ENCODE peak calls at places on chromosomes 5 and 9, in eight cellular contexts. H is kidney tubule cell; M is T follicular helper cell; W is choroid plexus epithelial cell; V is right cardiac atrium; E is activated CD8-positive, alpha-beta memory T cell treated with anti-CD3 and anti-CD28 coated beads for 48 hours; A is memory B cell; X is activated CD4-positive, alpha-beta T cell treated with anti-CD3 and anti-CD28 coated beads for 4 hours. B is an unnamed sample.

GRCh38 chr5:179055436-179055835 is 4.7 kb upstream of the ZNF354C start:
- DNase-seq in M (no peak), E (no peak), H (no peak), W (no peak), X (no peak), V (no peak), A (no peak), B (no peak)

GRCh38 chr5:58354827-58355226 is 105.1 kb downstream of the PLK2 start:
- DNase-seq in E (no peak), X (no peak), M (no peak), H (no peak), A (no peak), W (no peak), V (no peak), B (no peak)

GRCh38 chr9:71249729-71250317 is 128.4 kb upstream of the TRPM3 start:
- DNase-seq in M (no peak), W (peak; percentile 87), E (no peak), X (no peak), A (no peak), H (peak; percentile 67), V (no peak), B (no peak)

GRCh38 chr5:68249520-68249919 is 34.0 kb downstream of the PIK3R1 start:
- DNase-seq in X (no peak), E (no peak), A (no peak), V (no peak), M (no peak), W (no peak), H (no peak), B (no peak)

GRCh38 chr5:114360362-114360761 is 1.5 kb upstream of the KCNN2 start:
- DNase-seq in A (no peak), E (no peak), H (no peak), V (no peak), M (no peak), X (no peak), W (no peak), B (no peak)

GRCh38 chr5:41371741-41372140 is 138.7 kb downstream of the PLCXD3 start:
- DNase-seq in X (no peak), W (peak; percentile 17), H (peak; percentile 74), M (no peak), V (no peak), E (no peak), A (no peak), B (no peak)

GRCh38 chr5:92372766-92373165 is 989.6 kb upstream of the ARRDC3 start:
- DNase-seq in W (peak; percentile 20), H (peak; percentile 62), A (no peak), E (no peak), V (no peak), X (no peak), M (no peak), B (no peak)

GRCh38 chr5:127419007-127419406 is 98.4 kb upstream of the PRRC1 start:
- DNase-seq in M (no peak), A (no peak), X (no peak), E (no peak), W (no peak), V (no peak), H (no peak), B (no peak)

GRCh38 chr5:177306674-177307543 is 3.3 kb downstream of the PRELID1 start:
- DNase-seq in W (peak; percentile 95), H (peak; percentile 8), V (no peak), X (no peak), M (no peak), E (no peak), A (no peak), B (no peak)

GRCh38 chr9:136316271-136316751 is 11.0 kb upstream of the GPSM1 start:
- DNase-seq in E (no peak), X (no peak), M (no peak), A (no peak), V (no peak), W (no peak), H (no peak), B (no peak)

GRCh38 chr9:94005272-94005901 is 50.2 kb upstream of the BARX1 start:
- DNase-seq in W (peak; percentile 30), X (no peak), A (no peak), M (no peak), E (no peak), H (peak; percentile 67), V (no peak), B (no peak)

GRCh38 chr5:37734114-37734513 is 105.7 kb downstream of the GDNF start:
- DNase-seq in X (no peak), M (no peak), W (no peak), H (no peak), A (no peak), V (no peak), E (no peak), B (no peak)

GRCh38 chr5:160008877-160009590 is at the start of gene TTC1:
- DNase-seq in A (peak; percentile 90), V (peak; percentile 95), E (peak; percentile 51), M (peak; percentile 92), H (peak; percentile 99), X (peak; percentile 94), W (peak; percentile 99), B (peak; percentile 88)

GRCh38 chr5:92543246-92543645 is 1037.8 kb downstream of the NR2F1-AS1 start:
- DNase-seq in H (no peak), W (peak; percentile 80), A (no peak), E (no peak), M (no peak), V (no peak), X (no peak), B (no peak)

GRCh38 chr9:129490583-129491485 is 130.1 kb downstream of the C9orf50 start:
- DNase-seq in M (no peak), E (no peak), H (peak; percentile 35), W (peak; percentile 54), V (no peak), X (no peak), A (no peak), B (no peak)

GRCh38 chr5:139141841-139142240 is 56.3 kb downstream of the SIL1 start:
- DNase-seq in A (no peak), W (peak; percentile 95), X (no peak), M (no peak), V (peak; percentile 61), E (no peak), H (peak; percentile 39), B (no peak)

GRCh38 chr5:146704949-146705665 is 173.4 kb downstream of the PPP2R2B start:
- DNase-seq in A (no peak), H (peak; percentile 61), V (no peak), W (no peak), E (no peak), M (no peak), X (no peak), B (no peak)

GRCh38 chr5:136164226-136164625 is 28.7 kb downstream of the SMIM32 start:
- DNase-seq in V (no peak), H (no peak), A (no peak), X (no peak), W (no peak), E (no peak), M (no peak), B (no peak)

GRCh38 chr9:83489961-83490360 is 48.2 kb downstream of the FRMD3 start:
- DNase-seq in V (no peak), E (no peak), H (no peak), A (no peak), W (no peak), X (no peak), M (no peak), B (no peak)

GRCh38 chr5:103669615-103670014 is 107.0 kb upstream of the NUDT12 start:
- DNase-seq in X (no peak), W (no peak), E (no peak), A (no peak), H (no peak), V (no peak), M (no peak), B (no peak)

GRCh38 chr5:15980835-15981234 is 198.8 kb downstream of the MARCHF11 start:
- DNase-seq in X (no peak), H (no peak), W (no peak), A (no peak), V (no peak), M (no peak), E (no peak), B (no peak)

GRCh38 chr5:149133795-149134777 is 7.2 kb upstream of the ABLIM3 start:
- DNase-seq in X (no peak), A (no peak), W (peak; percentile 83), E (no peak), V (peak; percentile 84), H (peak; percentile 97), M (no peak), B (no peak)

GRCh38 chr5:56314536-56314935 is 81.4 kb upstream of the ANKRD55 start:
- DNase-seq in E (no peak), A (peak; percentile 56), W (peak; percentile 63), H (no peak), X (peak; percentile 25), V (peak; percentile 43), M (peak; percentile 6), B (no peak)

GRCh38 chr9:105503873-105504272 is 54.1 kb upstream of the FKTN start:
- DNase-seq in H (no peak), M (no peak), V (no peak), X (no peak), A (no peak), E (no peak), W (peak; percentile 40), B (no peak)

GRCh38 chr5:179123109-179123426 is 62.9 kb downstream of the ZNF354C start:
- DNase-seq in W (no peak), V (no peak), E (no peak), H (no peak), M (no peak), A (no peak), X (no peak), B (no peak)

GRCh38 chr5:160269017-160269416 is 39.7 kb downstream of the FABP6 start:
- DNase-seq in W (peak; percentile 86), V (peak; percentile 92), M (no peak), X (no peak), E (no peak), A (no peak), H (peak; percentile 61), B (no peak)

GRCh38 chr5:141695627-141696180 is 13.7 kb upstream of the ARAP3 start:
- DNase-seq in W (no peak), M (no peak), H (peak; percentile 90), X (no peak), E (no peak), V (peak; percentile 53), A (no peak), B (no peak)

GRCh38 chr5:74396913-74397606 is 243.5 kb downstream of the ENC1 start:
- DNase-seq in M (no peak), E (no peak), V (no peak), A (no peak), X (no peak), W (peak; percentile 30), H (no peak), B (no peak)

GRCh38 chr5:35938518-35939227 is at the start of gene CAPSL:
- DNase-seq in V (no peak), E (no peak), M (no peak), W (peak; percentile 86), A (no peak), H (peak; percentile 84), X (no peak), B (no peak)

GRCh38 chr9:18002718-18003438 is 424.0 kb downstream of the SH3GL2 start:
- DNase-seq in V (no peak), M (no peak), E (no peak), X (no peak), H (no peak), W (no peak), A (no peak), B (no peak)

GRCh38 chr5:127757576-127757975 is 54.4 kb downstream of the CCDC192 start:
- DNase-seq in E (no peak), W (peak; percentile 82), V (no peak), X (no peak), H (peak; percentile 71), M (no peak), A (no peak), B (no peak)

GRCh38 chr5:65840071-65840470 is 86.3 kb upstream of the ERBIN start:
- DNase-seq in M (no peak), W (no peak), A (no peak), X (no peak), E (no peak), H (no peak), V (no peak), B (no peak)

GRCh38 chr5:52725781-52726180 is 61.9 kb upstream of the ITGA1 start:
- DNase-seq in W (no peak), E (no peak), X (no peak), M (no peak), A (no peak), V (no peak), H (no peak), B (no peak)

GRCh38 chr5:110940136-110940535 is 131.4 kb upstream of the TSLP start:
- DNase-seq in W (no peak), E (no peak), A (no peak), H (peak; percentile 2), V (no peak), X (no peak), M (no peak), B (no peak)

B was measured in T-helper 9 cell.